ENCODE peak calls at places on chromosomes 16 and 17, in five cellular contexts. Z is posterior cingulate gyrus; E is anterior cingulate cortex; T is natural killer cell treated with Interleukin-12 subunit alpha and Interleukin-12 subunit beta and Interleukin-15 and Interleukin-18, amount 100 ng/mL, for 72 hours; J is heart right ventricle. Y is an unnamed sample.

GRCh38 chr17:29099527-29099926 is 56.6 kb downstream of the PIPOX start:
- DNase-seq in E (no peak), T (no peak), Z (no peak), J (no peak), Y (no peak)

GRCh38 chr16:11076259-11077018 is 132.1 kb downstream of the CLEC16A start:
- DNase-seq in T (peak; percentile 69), E (no peak), Z (no peak), J (no peak), Y (no peak)

GRCh38 chr17:47968836-47969235 is 2.1 kb upstream of the CDK5RAP3 start:
- DNase-seq in Z (no peak), T (no peak), E (no peak), J (no peak), Y (no peak)

GRCh38 chr17:1518410-1518809 is 2.0 kb upstream of the INPP5K start:
- DNase-seq in E (no peak), T (no peak), Z (no peak), J (no peak), Y (no peak)

GRCh38 chr16:57071840-57072541 is 20.4 kb upstream of the CPNE2 start:
- DNase-seq in J (no peak), E (no peak), Z (no peak), T (no peak), Y (no peak)

GRCh38 chr17:13792314-13792713 is 190.6 kb upstream of the HS3ST3A1 start:
- DNase-seq in T (no peak), E (no peak), J (peak; percentile 15), Z (no peak), Y (no peak)

GRCh38 chr16:7509919-7510705 is 177.5 kb downstream of the RBFOX1 start:
- DNase-seq in Z (no peak), E (no peak), T (no peak), J (no peak), Y (no peak)

GRCh38 chr17:11719203-11719602 is 120.9 kb downstream of the DNAH9 start:
- DNase-seq in E (no peak), J (no peak), T (no peak), Z (no peak), Y (no peak)

GRCh38 chr17:78674595-78675315 is 97.6 kb upstream of the DNAH17 start:
- DNase-seq in T (no peak), Z (no peak), E (no peak), J (no peak), Y (no peak)

GRCh38 chr16:67116388-67117311 is 6.9 kb downstream of the PHAF1 start:
- DNase-seq in E (no peak), J (no peak), Z (no peak), T (no peak), Y (no peak)

GRCh38 chr17:29572691-29573557 is 4.4 kb downstream of the TP53I13 start:
- DNase-seq in Z (no peak), J (peak; percentile 72), E (no peak), T (peak; percentile 90), Y (peak; percentile 52)

GRCh38 chr16:70754874-70755600 is 45.9 kb downstream of the VAC14 start:
- DNase-seq in J (no peak), Z (peak; percentile 44), E (peak; percentile 49), T (no peak), Y (no peak)

GRCh38 chr16:8023326-8023725 is 567.0 kb downstream of the TMEM114 start:
- DNase-seq in J (no peak), T (no peak), E (no peak), Z (no peak), Y (no peak)

GRCh38 chr16:30669026-30670000 is 11.1 kb downstream of the FBRS start:
- DNase-seq in T (no peak), Z (no peak), J (no peak), E (no peak), Y (no peak)

GRCh38 chr17:47615766-47616424 is 33.8 kb upstream of the KPNB1 start:
- DNase-seq in Z (no peak), J (no peak), T (no peak), E (no peak), Y (no peak)

GRCh38 chr16:86335266-86336172 is 174.8 kb upstream of the FOXF1 start:
- DNase-seq in T (peak; percentile 51), E (no peak), Z (no peak), J (no peak), Y (no peak)

GRCh38 chr16:10828851-10829331 is 10.3 kb upstream of the TVP23A start:
- DNase-seq in E (peak; percentile 88), J (peak; percentile 93), T (no peak), Z (peak; percentile 74), Y (peak; percentile 72)

GRCh38 chr16:22624759-22625533 is 114.3 kb downstream of the NPIPB5 start:
- DNase-seq in J (no peak), E (no peak), T (no peak), Z (no peak), Y (no peak)

GRCh38 chr16:85103096-85104079 is 8.9 kb downstream of the CIBAR2 start:
- DNase-seq in J (no peak), Z (no peak), E (no peak), T (no peak), Y (no peak)

GRCh38 chr17:59073972-59074371 is 32.7 kb downstream of the TRIM37 start:
- DNase-seq in Z (no peak), J (no peak), E (no peak), T (no peak), Y (no peak)

GRCh38 chr16:53055603-53056527 is 1.1 kb downstream of the CHD9 start:
- DNase-seq in J (peak; percentile 57), T (no peak), Z (no peak), E (no peak), Y (no peak)

GRCh38 chr17:73705594-73705993 is 61.3 kb upstream of the SDK2 start:
- DNase-seq in J (no peak), E (peak; percentile 11), Z (no peak), T (no peak), Y (peak; percentile 54)

GRCh38 chr17:41762841-41763240 is 23.7 kb downstream of the JUP start:
- DNase-seq in E (no peak), J (no peak), Z (no peak), T (no peak), Y (no peak)

GRCh38 chr16:81198635-81199034 is 39.9 kb upstream of the BCO1 start:
- DNase-seq in E (no peak), Z (no peak), T (no peak), J (no peak), Y (peak; percentile 28)